ENCODE peak calls at places on chromosomes 16 and 17, in five cellular contexts. Q, Y, P, E and I are unnamed samples.

GRCh38 chr16:24645739-24646645 is 83.5 kb upstream of the TNRC6A start:
- DNase-seq in Q (peak; percentile 98), Y (peak; percentile 90), P (no peak), E (no peak), I (no peak)

GRCh38 chr17:34412022-34412421 is 49.0 kb upstream of the CCL1 start:
- DNase-seq in Q (no peak), Y (no peak), P (no peak), E (no peak), I (no peak)

GRCh38 chr16:20507280-20507679 is 56.0 kb downstream of the ACSM2A start:
- DNase-seq in Q (no peak), Y (no peak), P (no peak), E (no peak), I (no peak)

GRCh38 chr16:78684040-78684611 is 584.7 kb downstream of the WWOX start:
- DNase-seq in Q (peak; percentile 46), Y (peak; percentile 6), P (no peak), E (no peak), I (no peak)

GRCh38 chr16:55656695-55657092 is 906 bp downstream of the SLC6A2 start:
- DNase-seq in Q (no peak), Y (no peak), P (no peak), E (no peak), I (no peak)

GRCh38 chr17:70099884-70100283 is 24.9 kb downstream of the KCNJ16 start:
- DNase-seq in Q (no peak), Y (no peak), P (no peak), E (no peak), I (no peak)

GRCh38 chr17:75688209-75688771 is 21.2 kb downstream of the SAP30BP start:
- DNase-seq in Q (no peak), Y (no peak), P (no peak), E (peak; percentile 48), I (no peak)

GRCh38 chr17:62933986-62934385 is 32.0 kb upstream of the TANC2 start:
- DNase-seq in Q (no peak), Y (no peak), P (no peak), E (no peak), I (peak; percentile 56)

GRCh38 chr17:68299817-68300216 is 8.5 kb downstream of the ARSG start:
- DNase-seq in Q (no peak), Y (no peak), P (no peak), E (no peak), I (no peak)

GRCh38 chr16:1687427-1688316 is 9.6 kb downstream of the JPT2 start:
- DNase-seq in Q (no peak), Y (no peak), P (no peak), E (peak; percentile 35), I (no peak)

GRCh38 chr16:3065742-3066439 is 451 bp downstream of the IL32 start:
- DNase-seq in Q (no peak), Y (no peak), P (no peak), E (no peak), I (no peak)

GRCh38 chr16:66365588-66365987 is 903 bp upstream of the CDH5 start:
- DNase-seq in Q (no peak), Y (no peak), P (no peak), E (no peak), I (no peak)

GRCh38 chr16:77807-78443 is at the start of gene MPG:
- DNase-seq in Q (no peak), Y (peak; percentile 98), P (peak; percentile 90), E (peak; percentile 67), I (peak; percentile 92)

GRCh38 chr16:30004811-30005242 is 6.0 kb downstream of the DOC2A start:
- DNase-seq in Q (no peak), Y (no peak), P (no peak), E (no peak), I (no peak)

GRCh38 chr17:15169676-15170075 is 95.5 kb downstream of the PMP22 start:
- DNase-seq in Q (peak; percentile 20), Y (no peak), P (no peak), E (no peak), I (no peak)

GRCh38 chr17:915416-916201 is 64.0 kb downstream of the NXN start:
- DNase-seq in Q (no peak), Y (no peak), P (no peak), E (peak; percentile 7), I (peak; percentile 35)